ENCODE peak calls at places on chromosomes 12 and 14, in nine cellular contexts. One of them, this sample, is unnamed.

GRCh38 chr14:60171690-60172089 is 6.5 kb upstream of the DHRS7 start:
- DNase-seq in Peyer's patch: no peak
- DNase-seq in cardiac muscle cell: no peak
- DNase-seq in CD8-positive, alpha-beta T cell: no peak
- DNase-seq in OCI-LY7: no peak
- DNase-seq in HepG2: no peak
- DNase-seq in PC-3: no peak
- DNase-seq in WERI-Rb-1: peak; percentile 70
- DNase-seq in left ventricle myocardium inferior: no peak
- DNase-seq in this sample: no peak

GRCh38 chr12:122866379-122866778 is 29.5 kb downstream of the VPS37B start:
- DNase-seq in Peyer's patch: peak; percentile 50
- DNase-seq in cardiac muscle cell: no peak
- DNase-seq in CD8-positive, alpha-beta T cell: no peak
- DNase-seq in OCI-LY7: no peak
- DNase-seq in HepG2: peak; percentile 74
- DNase-seq in PC-3: no peak
- DNase-seq in WERI-Rb-1: no peak
- DNase-seq in left ventricle myocardium inferior: no peak
- DNase-seq in this sample: no peak

GRCh38 chr12:1421091-1421902 is 173.1 kb downstream of the FBXL14 start:
- DNase-seq in Peyer's patch: no peak
- DNase-seq in cardiac muscle cell: no peak
- DNase-seq in CD8-positive, alpha-beta T cell: no peak
- DNase-seq in OCI-LY7: no peak
- DNase-seq in HepG2: no peak
- DNase-seq in PC-3: no peak
- DNase-seq in WERI-Rb-1: no peak
- DNase-seq in left ventricle myocardium inferior: no peak
- DNase-seq in this sample: no peak

GRCh38 chr12:2402180-2402579 is 349.4 kb downstream of the CACNA1C start:
- DNase-seq in Peyer's patch: no peak
- DNase-seq in cardiac muscle cell: no peak
- DNase-seq in CD8-positive, alpha-beta T cell: no peak
- DNase-seq in OCI-LY7: no peak
- DNase-seq in HepG2: no peak
- DNase-seq in PC-3: no peak
- DNase-seq in WERI-Rb-1: no peak
- DNase-seq in left ventricle myocardium inferior: no peak
- DNase-seq in this sample: peak; percentile 51

GRCh38 chr12:124040286-124040685 is 67.3 kb downstream of the ZNF664 start:
- DNase-seq in Peyer's patch: no peak
- DNase-seq in cardiac muscle cell: peak; percentile 68
- DNase-seq in CD8-positive, alpha-beta T cell: no peak
- DNase-seq in OCI-LY7: no peak
- DNase-seq in HepG2: no peak
- DNase-seq in PC-3: no peak
- DNase-seq in WERI-Rb-1: no peak
- DNase-seq in left ventricle myocardium inferior: no peak
- DNase-seq in this sample: no peak

GRCh38 chr14:39175445-39176262 is 600 bp downstream of the PNN start:
- DNase-seq in Peyer's patch: no peak
- DNase-seq in cardiac muscle cell: peak; percentile 44
- DNase-seq in CD8-positive, alpha-beta T cell: no peak
- DNase-seq in OCI-LY7: peak; percentile 68
- DNase-seq in HepG2: peak; percentile 66
- DNase-seq in PC-3: peak; percentile 33
- DNase-seq in WERI-Rb-1: peak; percentile 47
- DNase-seq in left ventricle myocardium inferior: peak; percentile 22
- DNase-seq in this sample: no peak

GRCh38 chr12:123073962-123074801 is 76.7 kb downstream of the PITPNM2 start:
- DNase-seq in Peyer's patch: no peak
- DNase-seq in cardiac muscle cell: no peak
- DNase-seq in CD8-positive, alpha-beta T cell: no peak
- DNase-seq in OCI-LY7: no peak
- DNase-seq in HepG2: no peak
- DNase-seq in PC-3: no peak
- DNase-seq in WERI-Rb-1: no peak
- DNase-seq in left ventricle myocardium inferior: no peak
- DNase-seq in this sample: no peak

GRCh38 chr12:94147991-94148840 is at the start of gene PLXNC1:
- DNase-seq in Peyer's patch: peak; percentile 62
- DNase-seq in cardiac muscle cell: peak; percentile 78
- DNase-seq in CD8-positive, alpha-beta T cell: peak; percentile 82
- DNase-seq in OCI-LY7: peak; percentile 80
- DNase-seq in HepG2: no peak
- DNase-seq in PC-3: no peak
- DNase-seq in WERI-Rb-1: peak; percentile 36
- DNase-seq in left ventricle myocardium inferior: peak; percentile 62
- DNase-seq in this sample: peak; percentile 74

GRCh38 chr14:25150934-25151790 is 101.2 kb upstream of the STXBP6 start:
- DNase-seq in Peyer's patch: no peak
- DNase-seq in cardiac muscle cell: peak; percentile 76
- DNase-seq in CD8-positive, alpha-beta T cell: no peak
- DNase-seq in OCI-LY7: peak; percentile 55
- DNase-seq in HepG2: peak; percentile 72
- DNase-seq in PC-3: peak; percentile 52
- DNase-seq in WERI-Rb-1: no peak
- DNase-seq in left ventricle myocardium inferior: no peak
- DNase-seq in this sample: no peak

GRCh38 chr12:132729541-132730320 is 19.1 kb downstream of the PGAM5 start:
- DNase-seq in Peyer's patch: no peak
- DNase-seq in cardiac muscle cell: no peak
- DNase-seq in CD8-positive, alpha-beta T cell: no peak
- DNase-seq in OCI-LY7: no peak
- DNase-seq in HepG2: no peak
- DNase-seq in PC-3: peak; percentile 23
- DNase-seq in WERI-Rb-1: peak; percentile 29
- DNase-seq in left ventricle myocardium inferior: no peak
- DNase-seq in this sample: no peak

GRCh38 chr12:50603817-50604639 is 99.2 kb downstream of the DIP2B start:
- DNase-seq in Peyer's patch: no peak
- DNase-seq in cardiac muscle cell: peak; percentile 96
- DNase-seq in CD8-positive, alpha-beta T cell: no peak
- DNase-seq in OCI-LY7: no peak
- DNase-seq in HepG2: no peak
- DNase-seq in PC-3: no peak
- DNase-seq in WERI-Rb-1: no peak
- DNase-seq in left ventricle myocardium inferior: no peak
- DNase-seq in this sample: no peak

GRCh38 chr12:88167384-88167783 is 25.3 kb downstream of the TMTC3 start:
- DNase-seq in Peyer's patch: no peak
- DNase-seq in cardiac muscle cell: no peak
- DNase-seq in CD8-positive, alpha-beta T cell: no peak
- DNase-seq in OCI-LY7: no peak
- DNase-seq in HepG2: no peak
- DNase-seq in PC-3: no peak
- DNase-seq in WERI-Rb-1: no peak
- DNase-seq in left ventricle myocardium inferior: no peak
- DNase-seq in this sample: no peak
- H3K4me3 ChIP-seq in Peyer's patch: no peak overlapping the region
- H3K4me3 ChIP-seq in cardiac muscle cell: no peak overlapping the region
- H3K4me3 ChIP-seq in CD8-positive, alpha-beta T cell: no peak overlapping the region
- H3K4me3 ChIP-seq in OCI-LY7: no peak overlapping the region
- H3K4me3 ChIP-seq in HepG2: no peak overlapping the region
- H3K4me3 ChIP-seq in PC-3: no peak overlapping the region
- H3K4me3 ChIP-seq in WERI-Rb-1: no peak overlapping the region
- H3K4me3 ChIP-seq in left ventricle myocardium inferior: no peak overlapping the region
- H3K4me3 ChIP-seq in this sample: no peak overlapping the region

GRCh38 chr12:89153341-89153740 is 199.0 kb downstream of the DUSP6 start:
- DNase-seq in Peyer's patch: no peak
- DNase-seq in cardiac muscle cell: no peak
- DNase-seq in CD8-positive, alpha-beta T cell: no peak
- DNase-seq in OCI-LY7: no peak
- DNase-seq in HepG2: no peak
- DNase-seq in PC-3: no peak
- DNase-seq in WERI-Rb-1: no peak
- DNase-seq in left ventricle myocardium inferior: no peak
- DNase-seq in this sample: no peak

GRCh38 chr12:89157413-89157812 is 194.9 kb downstream of the DUSP6 start:
- DNase-seq in Peyer's patch: no peak
- DNase-seq in cardiac muscle cell: no peak
- DNase-seq in CD8-positive, alpha-beta T cell: no peak
- DNase-seq in OCI-LY7: no peak
- DNase-seq in HepG2: peak; percentile 18
- DNase-seq in PC-3: no peak
- DNase-seq in WERI-Rb-1: no peak
- DNase-seq in left ventricle myocardium inferior: no peak
- DNase-seq in this sample: no peak

GRCh38 chr12:89156862-89157262 is 195.4 kb downstream of the DUSP6 start:
- DNase-seq in Peyer's patch: no peak
- DNase-seq in cardiac muscle cell: peak; percentile 68
- DNase-seq in CD8-positive, alpha-beta T cell: no peak
- DNase-seq in OCI-LY7: no peak
- DNase-seq in HepG2: no peak
- DNase-seq in PC-3: no peak
- DNase-seq in WERI-Rb-1: no peak
- DNase-seq in left ventricle myocardium inferior: no peak
- DNase-seq in this sample: no peak

GRCh38 chr12:89156324-89156723 is 196.0 kb downstream of the DUSP6 start:
- DNase-seq in Peyer's patch: no peak
- DNase-seq in cardiac muscle cell: no peak
- DNase-seq in CD8-positive, alpha-beta T cell: no peak
- DNase-seq in OCI-LY7: no peak
- DNase-seq in HepG2: no peak
- DNase-seq in PC-3: no peak
- DNase-seq in WERI-Rb-1: no peak
- DNase-seq in left ventricle myocardium inferior: no peak
- DNase-seq in this sample: no peak

DNA sequence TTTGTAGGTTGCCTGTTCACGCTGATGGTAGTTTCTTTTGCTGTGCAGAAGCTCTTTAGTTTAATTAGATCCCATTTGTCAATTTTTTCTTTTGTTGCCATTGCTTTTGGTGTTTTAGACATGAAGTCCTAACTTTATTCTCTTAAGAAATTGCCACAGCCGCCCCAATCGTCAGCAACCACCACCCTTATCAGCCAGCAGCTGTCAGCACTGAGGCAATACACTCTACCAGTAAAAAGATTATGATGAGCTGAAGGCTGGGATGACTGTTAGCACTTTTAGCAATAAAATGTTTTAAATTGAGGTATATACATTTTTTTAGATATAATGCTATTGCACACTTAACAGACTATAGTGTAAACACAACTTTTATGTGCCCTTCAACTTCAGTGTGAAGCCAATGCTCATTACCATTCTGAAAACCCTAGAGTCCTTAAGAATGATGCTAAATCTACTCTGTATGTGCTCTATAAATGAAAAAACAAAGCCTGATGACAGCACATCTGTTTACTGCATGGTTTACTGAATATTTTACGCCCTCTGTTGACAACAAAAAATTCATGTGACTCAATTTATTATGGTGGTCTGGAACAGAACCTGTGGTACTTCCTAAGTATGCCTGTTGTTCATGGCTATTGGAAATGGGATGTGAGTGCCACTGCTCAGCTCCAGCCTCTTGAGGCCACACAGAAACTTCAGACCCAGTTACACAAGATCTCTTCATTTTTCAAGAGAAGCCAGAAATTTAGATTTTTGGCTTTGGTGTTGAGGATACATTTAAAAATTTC is 197.4 kb downstream of the DUSP6 start:
- DNase-seq in Peyer's patch: no peak
- DNase-seq in cardiac muscle cell: peak; percentile 71
- DNase-seq in CD8-positive, alpha-beta T cell: no peak
- DNase-seq in OCI-LY7: no peak
- DNase-seq in HepG2: no peak
- DNase-seq in PC-3: no peak
- DNase-seq in WERI-Rb-1: no peak
- DNase-seq in left ventricle myocardium inferior: no peak
- DNase-seq in this sample: no peak
- TF ChIP-seq CTCF in Peyer's patch: no peak
- TF ChIP-seq CTCF in cardiac muscle cell: peak; percentile 35
- TF ChIP-seq CTCF in CD8-positive, alpha-beta T cell: no peak
- TF ChIP-seq CTCF in OCI-LY7: no peak
- TF ChIP-seq CTCF in HepG2: no peak
- TF ChIP-seq CTCF in PC-3: no peak
- TF ChIP-seq CTCF in WERI-Rb-1: no peak
- TF ChIP-seq CTCF in left ventricle myocardium inferior: peak; percentile 17
- TF ChIP-seq CTCF in this sample: no peak

GRCh38 chr12:79857675-79858074 is 77.2 kb downstream of the PPP1R12A start:
- DNase-seq in Peyer's patch: no peak
- DNase-seq in cardiac muscle cell: peak; percentile 9
- DNase-seq in CD8-positive, alpha-beta T cell: no peak
- DNase-seq in OCI-LY7: no peak
- DNase-seq in HepG2: no peak
- DNase-seq in PC-3: no peak
- DNase-seq in WERI-Rb-1: no peak
- DNase-seq in left ventricle myocardium inferior: no peak
- DNase-seq in this sample: no peak
- H3K4me3 ChIP-seq in Peyer's patch: no peak overlapping the region
- H3K4me3 ChIP-seq in cardiac muscle cell: no peak overlapping the region
- H3K4me3 ChIP-seq in CD8-positive, alpha-beta T cell: no peak overlapping the region
- H3K4me3 ChIP-seq in OCI-LY7: no peak overlapping the region
- H3K4me3 ChIP-seq in HepG2: no peak overlapping the region
- H3K4me3 ChIP-seq in PC-3: no peak overlapping the region
- H3K4me3 ChIP-seq in WERI-Rb-1: no peak overlapping the region
- H3K4me3 ChIP-seq in left ventricle myocardium inferior: no peak overlapping the region
- H3K4me3 ChIP-seq in this sample: no peak overlapping the region

GRCh38 chr14:20143911-20144310 is 5.3 kb downstream of the OR4N5 start:
- DNase-seq in Peyer's patch: no peak
- DNase-seq in cardiac muscle cell: no peak
- DNase-seq in CD8-positive, alpha-beta T cell: no peak
- DNase-seq in OCI-LY7: no peak
- DNase-seq in HepG2: peak; percentile 21
- DNase-seq in PC-3: peak; percentile 14
- DNase-seq in WERI-Rb-1: peak; percentile 6
- DNase-seq in left ventricle myocardium inferior: no peak
- DNase-seq in this sample: no peak

DNA sequence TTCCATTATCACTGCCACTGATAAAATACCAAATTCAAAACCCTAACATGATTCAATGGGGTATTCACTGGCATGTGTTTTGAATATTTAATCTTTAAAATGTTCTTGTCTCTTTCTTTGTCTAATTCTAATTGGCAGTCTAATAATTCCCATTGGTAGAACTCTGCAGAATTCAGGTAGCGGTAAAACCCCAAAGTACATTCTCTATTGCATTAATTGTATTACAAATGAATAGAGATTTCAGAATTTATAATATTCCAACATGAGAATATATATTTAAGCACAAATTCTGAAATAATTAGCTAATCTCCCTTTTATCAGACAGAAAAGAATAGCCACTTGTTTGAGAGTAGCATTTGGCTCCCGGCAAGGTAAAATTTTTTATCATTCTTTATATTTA is at the start of gene OR4N5:
- DNase-seq in Peyer's patch: no peak
- DNase-seq in cardiac muscle cell: no peak
- DNase-seq in CD8-positive, alpha-beta T cell: no peak
- DNase-seq in OCI-LY7: no peak
- DNase-seq in HepG2: no peak
- DNase-seq in PC-3: no peak
- DNase-seq in WERI-Rb-1: no peak
- DNase-seq in left ventricle myocardium inferior: no peak
- DNase-seq in this sample: no peak
- TF ChIP-seq CTCF in Peyer's patch: no peak
- TF ChIP-seq CTCF in cardiac muscle cell: no peak
- TF ChIP-seq CTCF in CD8-positive, alpha-beta T cell: no peak
- TF ChIP-seq CTCF in OCI-LY7: no peak
- TF ChIP-seq CTCF in HepG2: no peak
- TF ChIP-seq CTCF in PC-3: no peak
- TF ChIP-seq CTCF in WERI-Rb-1: no peak
- TF ChIP-seq CTCF in left ventricle myocardium inferior: no peak
- TF ChIP-seq CTCF in this sample: no peak

GRCh38 chr12:41013921-41014642 is 174.0 kb upstream of the PDZRN4 start:
- DNase-seq in Peyer's patch: no peak
- DNase-seq in cardiac muscle cell: peak; percentile 2
- DNase-seq in CD8-positive, alpha-beta T cell: no peak
- DNase-seq in OCI-LY7: no peak
- DNase-seq in HepG2: no peak
- DNase-seq in PC-3: no peak
- DNase-seq in WERI-Rb-1: no peak
- DNase-seq in left ventricle myocardium inferior: no peak
- DNase-seq in this sample: no peak
- H3K4me3 ChIP-seq in Peyer's patch: no peak overlapping the region
- H3K4me3 ChIP-seq in cardiac muscle cell: no peak overlapping the region
- H3K4me3 ChIP-seq in CD8-positive, alpha-beta T cell: no peak overlapping the region
- H3K4me3 ChIP-seq in OCI-LY7: no peak overlapping the region
- H3K4me3 ChIP-seq in HepG2: no peak overlapping the region
- H3K4me3 ChIP-seq in PC-3: no peak overlapping the region
- H3K4me3 ChIP-seq in WERI-Rb-1: no peak overlapping the region
- H3K4me3 ChIP-seq in left ventricle myocardium inferior: no peak overlapping the region
- H3K4me3 ChIP-seq in this sample: no peak overlapping the region

This sample was measured in tibial artery.